ENCODE peak calls at places on chromosome 15, in five cellular contexts. One of them, this sample, is unnamed.

GRCh38 chr15:20340331-20340811 is 201.2 kb downstream of the GOLGA6L6 start:
- DNase-seq in GM23248: no peak
- DNase-seq in H7: peak; percentile 46
- DNase-seq in IMR-90: peak; percentile 18
- DNase-seq in body of pancreas: peak; percentile 47
- DNase-seq in this sample: no peak

GRCh38 chr15:80915462-80915861 is 74.2 kb downstream of the MESD start:
- DNase-seq in GM23248: no peak
- DNase-seq in H7: peak; percentile 91
- DNase-seq in IMR-90: no peak
- DNase-seq in body of pancreas: no peak
- DNase-seq in this sample: no peak

GRCh38 chr15:44029003-44029402 is 166.1 kb downstream of the FRMD5 start:
- DNase-seq in GM23248: peak; percentile 14
- DNase-seq in body of pancreas: no peak
- DNase-seq in IMR-90: no peak
- DNase-seq in H7: no peak
- DNase-seq in this sample: no peak

GRCh38 chr15:28003302-28004037 is 95.6 kb downstream of the OCA2 start:
- DNase-seq in GM23248: no peak
- DNase-seq in body of pancreas: no peak
- DNase-seq in H7: no peak
- DNase-seq in IMR-90: no peak
- DNase-seq in this sample: no peak

GRCh38 chr15:27538325-27538724 is 560.8 kb downstream of the OCA2 start:
- DNase-seq in IMR-90: no peak
- DNase-seq in GM23248: no peak
- DNase-seq in body of pancreas: no peak
- DNase-seq in H7: no peak
- DNase-seq in this sample: no peak

GRCh38 chr15:66784174-66784573 is 82.1 kb downstream of the SMAD6 start:
- DNase-seq in GM23248: no peak
- DNase-seq in H7: no peak
- DNase-seq in IMR-90: no peak
- DNase-seq in body of pancreas: no peak
- DNase-seq in this sample: no peak

GRCh38 chr15:60373327-60373726 is 24.5 kb downstream of the ANXA2 start:
- DNase-seq in GM23248: peak; percentile 47
- DNase-seq in IMR-90: no peak
- DNase-seq in H7: no peak
- DNase-seq in body of pancreas: no peak
- DNase-seq in this sample: no peak

GRCh38 chr15:100338971-100339444 is 2.8 kb downstream of the ADAMTS17 start:
- DNase-seq in GM23248: peak; percentile 69
- DNase-seq in H7: peak; percentile 77
- DNase-seq in IMR-90: peak; percentile 24
- DNase-seq in body of pancreas: peak; percentile 78
- DNase-seq in this sample: peak; percentile 69

GRCh38 chr15:89003865-89004725 is 84.2 kb upstream of the ABHD2 start:
- DNase-seq in GM23248: peak; percentile 61
- DNase-seq in H7: peak; percentile 86
- DNase-seq in body of pancreas: no peak
- DNase-seq in IMR-90: peak; percentile 73
- DNase-seq in this sample: no peak

GRCh38 chr15:48507416-48508065 is 138.0 kb downstream of the FBN1 start:
- DNase-seq in GM23248: peak; percentile 76
- DNase-seq in H7: peak; percentile 33
- DNase-seq in body of pancreas: peak; percentile 28
- DNase-seq in IMR-90: peak; percentile 60
- DNase-seq in this sample: no peak

GRCh38 chr15:31977812-31978662 is 52.3 kb upstream of the CHRNA7 start:
- DNase-seq in GM23248: peak; percentile 68
- DNase-seq in H7: peak; percentile 90
- DNase-seq in IMR-90: peak; percentile 14
- DNase-seq in body of pancreas: peak; percentile 64
- DNase-seq in this sample: no peak

GRCh38 chr15:92902723-92903587 is 2.8 kb downstream of the CHD2 start:
- DNase-seq in IMR-90: no peak
- DNase-seq in body of pancreas: no peak
- DNase-seq in GM23248: peak; percentile 50
- DNase-seq in H7: no peak
- DNase-seq in this sample: peak; percentile 57

GRCh38 chr15:79084308-79084968 is 6.1 kb downstream of the RASGRF1 start:
- DNase-seq in IMR-90: no peak
- DNase-seq in GM23248: no peak
- DNase-seq in body of pancreas: peak; percentile 27
- DNase-seq in H7: no peak
- DNase-seq in this sample: no peak

GRCh38 chr15:31393441-31394091 is 66.9 kb downstream of the KLF13 start:
- DNase-seq in GM23248: no peak
- DNase-seq in IMR-90: no peak
- DNase-seq in body of pancreas: no peak
- DNase-seq in H7: peak; percentile 56
- DNase-seq in this sample: no peak

GRCh38 chr15:97598353-97598798 is 362.1 kb upstream of the ARRDC4 start:
- DNase-seq in GM23248: no peak
- DNase-seq in IMR-90: no peak
- DNase-seq in H7: no peak
- DNase-seq in body of pancreas: no peak
- DNase-seq in this sample: no peak

GRCh38 chr15:85754993-85755392 is 39.7 kb downstream of the KLHL25 start:
- DNase-seq in GM23248: peak; percentile 9
- DNase-seq in IMR-90: peak; percentile 13
- DNase-seq in H7: peak; percentile 50
- DNase-seq in body of pancreas: peak; percentile 62
- DNase-seq in this sample: no peak

DNA sequence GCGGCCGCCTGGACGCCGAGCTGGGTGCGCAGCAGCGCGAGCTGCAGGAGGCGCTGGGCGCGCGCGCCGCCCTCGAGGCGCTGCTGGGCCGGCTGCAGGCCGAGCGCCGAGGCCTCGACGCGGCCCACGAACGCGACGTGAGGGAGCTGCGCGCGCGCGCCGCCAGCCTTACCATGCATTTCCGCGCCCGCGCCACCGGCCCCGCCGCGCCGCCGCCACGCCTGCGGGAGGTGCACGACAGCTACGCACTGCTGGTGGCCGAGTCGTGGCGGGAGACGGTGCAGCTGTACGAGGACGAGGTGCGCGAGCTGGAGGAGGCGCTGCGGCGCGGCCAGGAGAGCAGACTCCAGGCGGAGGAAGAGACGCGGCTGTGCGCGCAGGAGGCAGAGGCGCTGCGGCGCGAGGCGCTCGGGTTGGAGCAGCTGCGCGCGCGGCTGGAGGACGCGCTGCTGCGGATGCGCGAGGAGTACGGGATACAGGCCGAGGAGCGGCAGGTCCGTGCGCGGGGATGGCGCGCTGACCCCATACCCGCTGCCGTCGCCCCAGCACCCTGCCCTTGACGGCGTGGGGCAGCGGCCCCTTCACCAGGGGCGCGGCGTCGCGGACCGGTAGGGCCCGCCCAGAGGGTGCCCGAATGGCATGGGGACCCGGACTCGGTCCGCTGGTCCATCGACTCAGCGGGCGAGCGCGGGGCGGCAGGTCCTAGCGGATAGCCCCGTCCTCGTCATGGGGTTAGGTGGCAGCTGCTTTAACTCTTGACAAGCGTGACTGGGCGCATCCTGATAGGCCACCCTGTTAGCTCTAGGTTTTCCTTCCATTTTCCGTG is 849 bp downstream of the SYNM start:
- DNase-seq in GM23248: peak; percentile 76
- DNase-seq in IMR-90: peak; percentile 66
- DNase-seq in H7: peak; percentile 88
- DNase-seq in body of pancreas: peak; percentile 42
- DNase-seq in this sample: peak; percentile 60
- H3K27me3 ChIP-seq in GM23248: peaks cover 11% of the 10 kb centered on the region
- H3K27me3 ChIP-seq in IMR-90: peaks cover 6% of the 10 kb centered on the region
- H3K27me3 ChIP-seq in H7: peaks cover 26% of the 10 kb centered on the region
- H3K27me3 ChIP-seq in body of pancreas: no peaks in the 10 kb centered on the region
- H3K27me3 ChIP-seq in this sample: peaks cover 15% of the 10 kb centered on the region

DNA sequence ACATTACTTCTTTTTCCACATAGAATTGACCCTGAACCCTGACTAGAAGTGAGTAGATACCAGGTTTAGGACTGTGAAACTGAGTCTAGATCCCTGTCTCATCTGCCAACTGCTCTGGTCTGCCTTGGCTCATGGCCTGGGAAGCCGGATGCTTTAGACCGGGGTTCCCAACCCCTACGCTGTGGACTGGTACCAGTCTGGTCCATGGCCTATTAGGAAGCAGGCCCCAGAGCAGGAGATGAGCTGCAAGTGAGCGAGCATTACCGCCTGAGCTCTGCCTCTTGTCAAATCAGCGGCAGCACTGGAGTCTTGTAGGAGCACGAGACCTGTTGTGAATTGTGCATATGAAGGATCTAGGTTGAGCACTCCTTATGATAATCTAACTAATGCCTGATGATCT is 734.2 kb downstream of the AGBL1 start:
- DNase-seq in H7: no peak
- DNase-seq in IMR-90: no peak
- DNase-seq in GM23248: no peak
- DNase-seq in body of pancreas: no peak
- DNase-seq in this sample: no peak
- H3K4me3 ChIP-seq in H7: no peak overlapping the region
- H3K4me3 ChIP-seq in IMR-90: no peak overlapping the region
- H3K4me3 ChIP-seq in GM23248: no peak overlapping the region
- H3K4me3 ChIP-seq in body of pancreas: no peak overlapping the region
- H3K4me3 ChIP-seq in this sample: no peak overlapping the region

GRCh38 chr15:74133703-74134386 is 3.5 kb downstream of the ISLR2 start:
- DNase-seq in IMR-90: no peak
- DNase-seq in body of pancreas: no peak
- DNase-seq in GM23248: no peak
- DNase-seq in H7: peak; percentile 75
- DNase-seq in this sample: no peak
- H3K27me3 ChIP-seq in IMR-90: peaks cover 91% of the 10 kb centered on the region
- H3K27me3 ChIP-seq in body of pancreas: no peaks in the 10 kb centered on the region
- H3K27me3 ChIP-seq in GM23248: peaks cover 53% of the 10 kb centered on the region
- H3K27me3 ChIP-seq in H7: peaks cover 90% of the 10 kb centered on the region
- H3K27me3 ChIP-seq in this sample: peaks cover 27% of the 10 kb centered on the region

GRCh38 chr15:23437673-23438072 is 9.4 kb downstream of the GOLGA6L2 start:
- DNase-seq in H7: no peak
- DNase-seq in GM23248: no peak
- DNase-seq in body of pancreas: no peak
- DNase-seq in IMR-90: no peak
- DNase-seq in this sample: no peak
- H3K4me3 ChIP-seq in H7: no peak overlapping the region
- H3K4me3 ChIP-seq in GM23248: no peak overlapping the region
- H3K4me3 ChIP-seq in body of pancreas: no peak overlapping the region
- H3K4me3 ChIP-seq in IMR-90: no peak overlapping the region
- H3K4me3 ChIP-seq in this sample: no peak overlapping the region

DNA sequence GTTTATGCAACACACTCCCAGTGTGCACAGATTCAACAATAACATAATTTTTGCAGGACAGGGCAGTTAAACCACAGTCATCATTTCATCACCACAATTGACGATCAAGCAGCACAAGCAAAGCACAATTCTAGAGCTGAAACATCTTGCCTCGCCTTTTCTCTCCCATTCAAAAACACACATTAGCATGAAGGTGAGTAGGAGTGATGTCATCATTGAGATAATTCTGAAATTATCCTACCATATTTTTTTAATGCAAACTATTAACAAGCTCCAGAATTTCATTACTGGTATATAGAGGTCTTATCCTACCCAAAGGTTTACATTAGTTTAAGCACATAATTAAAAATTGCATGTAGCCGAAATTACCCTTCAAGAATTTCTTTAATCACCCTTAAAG is 3.5 kb downstream of the IGDCC3 start:
- DNase-seq in body of pancreas: no peak
- DNase-seq in IMR-90: no peak
- DNase-seq in H7: no peak
- DNase-seq in GM23248: no peak
- DNase-seq in this sample: no peak
- H3K27me3 ChIP-seq in body of pancreas: no peaks in the 10 kb centered on the region
- H3K27me3 ChIP-seq in IMR-90: peaks cover 68% of the 10 kb centered on the region
- H3K27me3 ChIP-seq in H7: peaks cover 15% of the 10 kb centered on the region
- H3K27me3 ChIP-seq in GM23248: peaks cover 52% of the 10 kb centered on the region
- H3K27me3 ChIP-seq in this sample: peaks cover 27% of the 10 kb centered on the region

DNA sequence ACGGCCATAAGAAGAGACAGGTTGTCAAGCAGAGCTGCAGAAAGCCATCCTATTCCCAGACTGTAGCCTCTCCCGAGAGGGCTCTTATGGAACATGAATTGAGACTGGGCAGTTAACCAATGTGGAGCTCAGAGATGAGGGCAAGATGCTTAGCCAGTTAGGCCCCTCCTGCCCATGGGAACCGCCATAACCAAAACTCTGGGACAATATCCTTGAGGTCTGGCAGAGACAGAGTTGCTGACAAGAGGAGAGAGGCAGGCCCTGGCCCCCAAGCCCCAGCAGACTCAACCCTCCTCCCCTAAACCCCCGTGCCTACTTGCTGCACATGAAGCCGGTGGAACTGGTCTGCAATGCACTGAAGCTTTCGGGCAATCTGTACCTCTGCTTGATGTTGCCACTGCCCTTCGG is 4.8 kb downstream of the BMF start:
- DNase-seq in H7: no peak
- DNase-seq in body of pancreas: no peak
- DNase-seq in IMR-90: no peak
- DNase-seq in GM23248: peak; percentile 60
- DNase-seq in this sample: no peak
- H3K4me3 ChIP-seq in H7: no peak overlapping the region
- H3K4me3 ChIP-seq in body of pancreas: no peak overlapping the region
- H3K4me3 ChIP-seq in IMR-90: no peak overlapping the region
- H3K4me3 ChIP-seq in GM23248: no peak overlapping the region
- H3K4me3 ChIP-seq in this sample: no peak overlapping the region

GRCh38 chr15:40929730-40930429 is 740 bp downstream of the DLL4 start:
- DNase-seq in IMR-90: peak; percentile 64
- DNase-seq in GM23248: peak; percentile 73
- DNase-seq in H7: peak; percentile 81
- DNase-seq in body of pancreas: peak; percentile 57
- DNase-seq in this sample: no peak

GRCh38 chr15:40928975-40929729 is at the start of gene DLL4:
- DNase-seq in IMR-90: peak; percentile 59
- DNase-seq in H7: peak; percentile 98
- DNase-seq in GM23248: peak; percentile 57
- DNase-seq in body of pancreas: peak; percentile 64
- DNase-seq in this sample: peak; percentile 50

GRCh38 chr15:40926659-40927496 is 2.3 kb upstream of the DLL4 start:
- DNase-seq in H7: peak; percentile 72
- DNase-seq in IMR-90: no peak
- DNase-seq in body of pancreas: no peak
- DNase-seq in GM23248: no peak
- DNase-seq in this sample: no peak

GRCh38 chr15:40927497-40928346 is 1.4 kb upstream of the DLL4 start:
- DNase-seq in GM23248: peak; percentile 24
- DNase-seq in H7: peak; percentile 87
- DNase-seq in IMR-90: no peak
- DNase-seq in body of pancreas: no peak
- DNase-seq in this sample: no peak

DNA sequence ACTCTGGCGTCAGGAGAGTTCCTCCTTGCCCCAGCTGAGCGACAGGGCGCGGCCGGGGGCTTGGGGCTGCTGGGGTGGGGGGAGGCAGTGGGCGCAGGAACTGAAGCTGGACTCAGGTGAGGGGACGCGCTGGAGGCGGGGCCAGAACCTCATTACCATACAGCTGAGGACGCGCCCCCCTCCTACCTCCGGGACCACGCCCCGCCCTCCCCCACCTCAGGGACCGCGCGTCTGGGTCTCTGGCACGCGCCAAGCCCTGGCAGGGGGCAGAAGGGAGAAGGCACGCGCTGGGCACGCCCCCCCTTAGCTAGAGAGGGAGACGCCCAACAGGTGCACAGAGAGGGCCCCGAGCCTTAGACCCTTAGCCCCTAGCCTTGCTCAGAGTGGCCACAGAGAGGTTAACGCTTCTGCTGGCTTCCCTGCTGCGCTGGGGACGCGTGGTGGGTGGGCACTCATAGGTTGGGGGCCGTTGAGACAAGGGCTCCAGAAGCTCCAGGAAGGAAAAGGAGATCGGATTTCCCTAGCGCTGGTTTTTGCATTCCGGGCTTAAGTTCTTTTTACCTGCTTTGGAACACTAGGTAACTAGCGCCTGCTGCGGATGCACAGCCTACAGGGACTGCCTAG is 677 bp upstream of the DLL4 start:
- DNase-seq in H7: peak; percentile 96
- DNase-seq in GM23248: no peak
- DNase-seq in IMR-90: no peak
- DNase-seq in body of pancreas: no peak
- DNase-seq in this sample: peak; percentile 16
- H3K27me3 ChIP-seq in H7: peaks cover 96% of the 10 kb centered on the region
- H3K27me3 ChIP-seq in GM23248: peaks cover 49% of the 10 kb centered on the region
- H3K27me3 ChIP-seq in IMR-90: peaks cover 26% of the 10 kb centered on the region
- H3K27me3 ChIP-seq in body of pancreas: no peaks in the 10 kb centered on the region
- H3K27me3 ChIP-seq in this sample: peaks cover 13% of the 10 kb centered on the region